ENCODE peak calls at places on chromosome 12, in five cellular contexts. I, Y, H, X and R are unnamed samples.

GRCh38 chr12:116700066-116700465 is 37.8 kb downstream of the SPRING1 start:
- DNase-seq in I (no peak), Y (no peak), X (no peak), H (no peak), R (no peak)

GRCh38 chr12:86550222-86551145 is 294.3 kb upstream of the MGAT4C start:
- DNase-seq in I (no peak), Y (no peak), H (no peak), X (no peak), R (no peak)

GRCh38 chr12:102438047-102438822 is 42.1 kb downstream of the IGF1 start:
- DNase-seq in X (no peak), Y (no peak), I (peak; percentile 84), H (no peak), R (no peak)

GRCh38 chr12:69544087-69544486 is 41.2 kb upstream of the CCT2 start:
- DNase-seq in H (no peak), I (no peak), Y (no peak), X (no peak), R (no peak)

GRCh38 chr12:114335607-114336006 is 70.3 kb downstream of the TBX5 start:
- DNase-seq in H (no peak), Y (no peak), X (no peak), I (no peak), R (no peak)

GRCh38 chr12:25054076-25054782 is 105.3 kb upstream of the BCAT1 start:
- DNase-seq in I (peak; percentile 5), X (no peak), Y (no peak), H (no peak), R (no peak)

GRCh38 chr12:115433014-115433634 is 749.1 kb upstream of the TBX3 start:
- DNase-seq in X (no peak), Y (no peak), H (no peak), I (no peak), R (no peak)

GRCh38 chr12:57110189-57111045 is 745 bp downstream of the STAT6 start:
- DNase-seq in I (no peak), Y (peak; percentile 74), H (peak; percentile 43), X (peak; percentile 54), R (no peak)

GRCh38 chr12:131900397-131900796 is 6.0 kb downstream of the ULK1 start:
- DNase-seq in H (no peak), X (no peak), Y (no peak), I (no peak), R (no peak)

GRCh38 chr12:69900720-69901131 is 75.7 kb downstream of the MYRFL start:
- DNase-seq in X (peak; percentile 45), I (peak; percentile 38), Y (peak; percentile 62), H (peak; percentile 53), R (peak; percentile 97)

GRCh38 chr12:123506843-123507236 is 26.7 kb downstream of the RILPL1 start:
- DNase-seq in H (no peak), I (no peak), X (no peak), Y (no peak), R (no peak)

GRCh38 chr12:47846294-47846996 is 26.7 kb upstream of the HDAC7 start:
- DNase-seq in H (no peak), I (no peak), X (no peak), Y (no peak), R (no peak)

GRCh38 chr12:79333144-79333543 is 357.6 kb downstream of the PAWR start:
- DNase-seq in Y (no peak), H (no peak), X (no peak), I (no peak), R (no peak)

GRCh38 chr12:76199808-76200207 is 115.3 kb upstream of the NAP1L1 start:
- DNase-seq in Y (no peak), H (no peak), X (no peak), I (peak; percentile 69), R (no peak)

GRCh38 chr12:6582959-6583358 is 14.9 kb upstream of the NOP2 start:
- DNase-seq in I (no peak), H (no peak), Y (no peak), X (no peak), R (no peak)

GRCh38 chr12:46167412-46167811 is 101.4 kb downstream of the SLC38A1 start:
- DNase-seq in I (peak; percentile 20), Y (no peak), X (no peak), H (no peak), R (no peak)

GRCh38 chr12:23209793-23210192 is 584.8 kb downstream of the ETNK1 start:
- DNase-seq in H (no peak), I (no peak), Y (no peak), X (no peak), R (no peak)

GRCh38 chr12:26918321-26919215 is 19.2 kb downstream of the INTS13 start:
- DNase-seq in Y (no peak), X (no peak), H (no peak), I (peak; percentile 26), R (no peak)

GRCh38 chr12:38332814-38333213 is 16.2 kb downstream of the ALG10B start:
- DNase-seq in H (no peak), I (no peak), X (no peak), Y (no peak), R (no peak)

GRCh38 chr12:62813031-62813829 is 121.7 kb downstream of the PPM1H start:
- DNase-seq in H (no peak), I (peak; percentile 48), Y (peak; percentile 33), X (no peak), R (peak; percentile 84)

GRCh38 chr12:14827043-14827442 is 13.1 kb upstream of the SMCO3 start:
- DNase-seq in X (no peak), I (no peak), H (no peak), Y (no peak), R (no peak)